ENCODE peak calls at places on chromosomes 3 and 15, in four cellular contexts. C is fibroblast of lung, N is right lobe of liver, T is foreskin fibroblast. U is an unnamed sample.

GRCh38 chr3:174495928-174496327 is 363.2 kb upstream of the NAALADL2 start:
- DNase-seq in N (peak), T (no peak), C (peak), U (no peak)

GRCh38 chr15:67937153-67937761 is 97.4 kb upstream of the RNU6-1 start:
- DNase-seq in C (no peak), T (no peak), N (no peak), U (no peak)

GRCh38 chr15:40937762-40938529 is 8.8 kb downstream of the DLL4 start:
- DNase-seq in T (no peak), C (no peak), N (no peak), U (no peak)

GRCh38 chr3:76199382-76199781 is 414.0 kb upstream of the ZNF717 start:
- DNase-seq in C (peak), N (no peak), T (no peak), U (peak)

GRCh38 chr15:96342143-96342466 is 11.6 kb downstream of the NR2F2 start:
- DNase-seq in C (peak), N (no peak), T (no peak), U (no peak)

GRCh38 chr3:12557472-12558105 is 702 bp downstream of the MKRN2 start:
- DNase-seq in C (peak), N (no peak), T (no peak), U (no peak)

GRCh38 chr3:14300721-14301377 is 101.6 kb upstream of the SLC6A6 start:
- DNase-seq in T (no peak), C (no peak), N (no peak), U (no peak)

GRCh38 chr3:40829876-40830275 is 305.1 kb downstream of the ZNF621 start:
- DNase-seq in T (no peak), N (no peak), C (no peak), U (no peak)

GRCh38 chr15:41465822-41466421 is 27.8 kb upstream of the ITPKA start:
- DNase-seq in T (peak), N (no peak), C (peak), U (peak)

GRCh38 chr15:69556344-69556743 is 103.7 kb downstream of the RPLP1 start:
- DNase-seq in N (no peak), T (no peak), C (no peak), U (no peak)

GRCh38 chr3:138400651-138401070 is 33.8 kb upstream of the ESYT3 start:
- DNase-seq in N (no peak), C (no peak), T (no peak), U (no peak)

GRCh38 chr3:3714572-3714971 is 84.7 kb upstream of the LRRN1 start:
- DNase-seq in T (no peak), N (no peak), C (no peak), U (no peak)

GRCh38 chr3:9185046-9185445 is 64.4 kb downstream of the SRGAP3 start:
- DNase-seq in T (no peak), C (no peak), N (no peak), U (no peak)

GRCh38 chr3:62875103-62876002 is at the start of gene CADPS:
- DNase-seq in C (peak), N (no peak), T (no peak), U (no peak)

GRCh38 chr3:71584216-71585061 is 911 bp upstream of the FOXP1 start:
- DNase-seq in C (peak), N (peak), T (no peak), U (no peak)

GRCh38 chr3:149816986-149817385 is 4.0 kb downstream of the RNF13 start:
- DNase-seq in C (peak), T (peak), N (no peak), U (no peak)

GRCh38 chr3:197490098-197490497 is 65.7 kb downstream of the BDH1 start:
- DNase-seq in N (no peak), C (peak), T (peak), U (no peak)

GRCh38 chr3:124588794-124589193 is 141.5 kb upstream of the UMPS start:
- DNase-seq in C (no peak), N (no peak), T (no peak), U (no peak)

GRCh38 chr3:185912929-185913901 is 24.6 kb downstream of the TRA2B start:
- DNase-seq in T (no peak), C (no peak), N (no peak), U (no peak)

GRCh38 chr3:45593708-45594601 is 596 bp upstream of the LIMD1 start:
- DNase-seq in C (peak), N (peak), T (peak), U (no peak)

GRCh38 chr3:55692958-55693558 is 206.0 kb upstream of the WNT5A start:
- DNase-seq in C (peak), T (peak), N (no peak), U (no peak)

GRCh38 chr3:45557471-45557870 is 37.1 kb upstream of the LIMD1 start:
- DNase-seq in N (no peak), C (no peak), T (no peak), U (no peak)

GRCh38 chr15:94677202-94677790 is 445.9 kb downstream of the MCTP2 start:
- DNase-seq in N (no peak), C (no peak), T (no peak), U (no peak)

GRCh38 chr3:196557236-196557635 is 11.1 kb downstream of the WDR53 start:
- DNase-seq in C (no peak), T (no peak), N (no peak), U (no peak)

GRCh38 chr3:8152826-8153418 is 348.7 kb upstream of the LMCD1 start:
- DNase-seq in T (no peak), N (no peak), C (no peak), U (no peak)

GRCh38 chr3:183233986-183234385 is 19.1 kb upstream of the B3GNT5 start:
- DNase-seq in C (no peak), N (no peak), T (no peak), U (no peak)

GRCh38 chr3:157063926-157064325 is 96.0 kb downstream of the CCNL1 start:
- DNase-seq in T (no peak), N (no peak), C (peak), U (no peak)

GRCh38 chr3:111862974-111863373 is 3.9 kb downstream of the PHLDB2 start:
- DNase-seq in N (no peak), T (no peak), C (no peak), U (no peak)

GRCh38 chr3:10395671-10396070 is 74.8 kb upstream of the SEC13 start:
- DNase-seq in C (no peak), T (no peak), N (no peak), U (no peak)

DNA sequence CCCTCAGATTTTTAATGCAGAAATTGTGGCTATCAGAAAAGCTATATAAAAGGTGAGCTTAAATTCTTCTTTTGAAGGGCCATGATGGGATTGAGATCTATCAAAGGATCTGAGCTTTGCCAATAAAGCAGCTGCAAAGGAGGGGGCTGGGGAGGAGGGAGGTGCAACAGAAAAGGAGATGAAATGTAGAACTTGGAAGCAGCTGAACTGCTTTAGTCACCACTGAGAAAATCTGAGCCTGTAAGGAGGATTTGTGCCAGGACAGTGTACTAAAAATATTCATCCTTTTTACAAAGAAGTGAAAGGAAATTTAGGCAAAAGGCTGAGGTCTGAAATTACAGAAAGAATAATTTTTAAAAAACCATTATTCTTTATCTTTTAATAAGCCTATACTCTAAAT is 10.3 kb downstream of the TSPAN3 start:
- DNase-seq in C (peak), T (peak), N (no peak), U (no peak)
- H3K4me3 ChIP-seq in C (no peak), T (no peak), N (no peak), U (no peak)

DNA sequence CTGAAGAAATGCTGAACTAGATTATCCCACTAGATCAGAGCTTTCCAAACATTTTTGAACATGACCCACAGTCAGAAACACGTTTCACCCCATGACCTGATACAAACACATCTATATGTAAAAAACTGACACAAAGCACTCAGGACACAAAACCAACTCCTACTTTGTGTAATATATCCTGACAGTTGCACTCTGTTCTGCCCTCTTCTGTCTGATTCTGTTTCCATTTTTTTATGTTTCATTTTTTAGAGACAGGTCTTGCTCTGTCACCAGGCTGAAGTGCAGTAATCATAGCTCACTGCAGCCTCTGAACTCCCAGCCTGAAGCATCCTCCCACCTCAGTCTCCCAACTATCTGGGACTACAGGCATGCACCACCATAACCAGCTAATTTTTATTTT is 15.8 kb upstream of the RFTN1 start:
- DNase-seq in N (no peak), T (no peak), C (peak), U (no peak)
- TF ChIP-seq CTCF in N (no peak), T (peak), C (no peak), U (peak)

GRCh38 chr3:136277634-136278033 is 27.5 kb downstream of the PCCB start:
- DNase-seq in N (no peak), C (no peak), T (no peak), U (no peak)

GRCh38 chr3:136279092-136279491 is 29.0 kb downstream of the PCCB start:
- DNase-seq in C (no peak), N (no peak), T (no peak), U (no peak)

GRCh38 chr3:136283627-136284026 is 33.5 kb downstream of the PCCB start:
- DNase-seq in N (no peak), C (no peak), T (no peak), U (no peak)

GRCh38 chr3:136281966-136282554 is 31.9 kb downstream of the PCCB start:
- DNase-seq in N (no peak), C (no peak), T (no peak), U (no peak)

GRCh38 chr3:136280961-136281360 is 30.8 kb downstream of the PCCB start:
- DNase-seq in T (no peak), N (no peak), C (peak), U (no peak)
- H3K4me3 ChIP-seq in T (no peak), N (no peak), C (no peak), U (no peak)

DNA sequence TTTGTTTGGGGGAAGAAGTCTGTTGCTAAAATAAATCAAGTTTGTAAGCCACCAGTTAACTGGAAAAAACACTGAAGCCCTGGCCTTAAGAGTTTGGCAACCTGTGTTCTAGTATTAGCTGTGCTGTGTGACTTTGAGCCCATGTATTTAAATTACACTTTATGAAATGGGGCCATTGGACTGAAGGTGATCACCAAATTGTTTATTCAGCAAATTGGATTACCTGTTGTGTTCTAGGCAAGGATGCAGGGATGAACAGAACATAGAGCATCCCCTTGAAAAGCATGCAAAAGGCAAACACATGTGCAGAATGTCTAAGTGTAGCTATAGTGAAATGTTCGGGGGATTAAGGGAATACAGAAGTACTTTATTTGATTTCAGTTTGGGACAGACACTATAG is 54.6 kb downstream of the TMOD3 start:
- DNase-seq in C (no peak), T (no peak), N (no peak), U (no peak)
- TF ChIP-seq CTCF in C (no peak), T (no peak), N (no peak), U (no peak)

DNA sequence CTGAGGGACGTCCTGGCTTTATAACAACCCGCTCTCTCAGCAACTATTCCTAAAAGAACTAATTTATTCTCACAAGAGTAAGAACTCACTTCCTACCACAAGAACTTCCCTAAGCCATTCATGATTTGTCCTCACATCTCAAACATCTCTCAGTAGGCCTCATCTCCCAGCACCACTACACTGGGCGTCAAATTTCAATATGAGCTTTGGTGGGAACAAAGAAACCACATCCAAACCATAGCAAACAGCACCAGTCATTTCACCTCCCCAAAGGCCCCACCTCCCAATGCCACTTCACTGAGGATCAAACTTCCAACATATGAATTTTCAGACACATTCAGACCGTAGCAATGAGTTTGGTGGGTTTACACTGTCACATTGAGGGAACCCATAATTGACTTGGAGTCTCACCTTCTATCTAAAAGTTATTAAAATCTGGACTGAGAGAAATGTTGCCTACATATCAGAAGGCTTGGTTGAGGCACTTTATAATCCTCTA is 116.4 kb upstream of the AGBL1 start:
- DNase-seq in T (no peak), C (no peak), N (no peak), U (no peak)
- H3K4me3 ChIP-seq in T (no peak), C (no peak), N (no peak), U (no peak)

GRCh38 chr15:84750583-84751092 is 2.2 kb downstream of the ZNF592 start:
- DNase-seq in N (no peak), C (no peak), T (no peak), U (no peak)

GRCh38 chr15:84749111-84749991 is 959 bp downstream of the ZNF592 start:
- DNase-seq in C (peak), T (no peak), N (peak), U (no peak)

GRCh38 chr15:84748274-84749110 is at the start of gene ZNF592:
- DNase-seq in N (peak), C (peak), T (peak), U (no peak)

GRCh38 chr15:84752195-84752594 is 3.8 kb downstream of the ZNF592 start:
- DNase-seq in T (no peak), C (no peak), N (no peak), U (no peak)

GRCh38 chr15:84747423-84748273 is 744 bp upstream of the ZNF592 start:
- DNase-seq in T (peak), C (peak), N (peak), U (no peak)
- TF ChIP-seq CTCF in T (no peak), C (no peak), N (no peak), U (no peak)

DNA sequence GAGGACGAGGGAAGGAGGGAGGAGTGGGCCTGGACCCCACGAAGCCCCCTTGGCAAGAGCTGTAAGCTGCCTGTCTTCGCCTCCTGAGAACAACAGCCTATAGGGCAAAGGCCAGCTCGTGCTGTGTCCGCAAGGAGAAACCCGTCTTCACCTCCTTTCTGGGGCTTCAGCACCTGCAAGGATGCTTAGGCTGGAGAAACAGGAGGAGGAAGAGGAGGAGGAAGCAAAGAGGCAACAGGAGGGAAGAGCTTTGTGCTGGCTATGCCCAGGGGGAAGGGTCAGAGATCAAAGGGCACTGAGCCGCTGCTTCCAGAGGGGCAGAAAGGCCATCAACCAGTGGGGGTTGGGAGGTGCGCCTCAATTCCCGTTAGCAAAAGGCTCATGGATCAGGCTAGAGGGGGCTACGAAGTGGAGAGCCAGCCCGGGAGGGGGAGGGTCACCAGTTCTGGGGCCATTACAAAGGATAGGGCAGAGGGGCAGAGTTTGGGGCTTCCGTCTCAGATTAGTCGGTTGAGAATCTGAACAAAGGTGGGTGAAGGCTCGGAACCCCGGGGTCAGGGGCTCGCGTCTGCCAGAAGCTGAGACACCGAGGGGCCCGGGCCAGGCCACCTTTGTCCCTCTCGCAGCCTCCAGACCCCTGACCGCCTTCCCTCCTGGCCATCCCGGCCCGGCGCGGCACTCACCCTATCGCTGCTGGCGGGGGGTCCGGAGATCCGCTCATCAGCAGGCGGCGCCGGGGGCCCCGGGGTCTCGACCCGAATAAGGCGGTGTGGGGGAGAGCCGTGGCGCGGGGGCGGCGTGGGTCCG is 792 bp downstream of the SHF start:
- DNase-seq in T (no peak), C (no peak), N (peak), U (no peak)
- H3K4me3 ChIP-seq in T (peak), C (no peak), N (peak), U (peak)

GRCh38 chr15:79779739-79780138 is 117.1 kb downstream of the MTHFS start:
- DNase-seq in C (no peak), N (no peak), T (no peak), U (no peak)

GRCh38 chr15:79775821-79776220 is 121.0 kb downstream of the MTHFS start:
- DNase-seq in T (no peak), N (no peak), C (no peak), U (no peak)

GRCh38 chr15:79777916-79778315 is 118.9 kb downstream of the MTHFS start:
- DNase-seq in T (no peak), C (no peak), N (no peak), U (no peak)

DNA sequence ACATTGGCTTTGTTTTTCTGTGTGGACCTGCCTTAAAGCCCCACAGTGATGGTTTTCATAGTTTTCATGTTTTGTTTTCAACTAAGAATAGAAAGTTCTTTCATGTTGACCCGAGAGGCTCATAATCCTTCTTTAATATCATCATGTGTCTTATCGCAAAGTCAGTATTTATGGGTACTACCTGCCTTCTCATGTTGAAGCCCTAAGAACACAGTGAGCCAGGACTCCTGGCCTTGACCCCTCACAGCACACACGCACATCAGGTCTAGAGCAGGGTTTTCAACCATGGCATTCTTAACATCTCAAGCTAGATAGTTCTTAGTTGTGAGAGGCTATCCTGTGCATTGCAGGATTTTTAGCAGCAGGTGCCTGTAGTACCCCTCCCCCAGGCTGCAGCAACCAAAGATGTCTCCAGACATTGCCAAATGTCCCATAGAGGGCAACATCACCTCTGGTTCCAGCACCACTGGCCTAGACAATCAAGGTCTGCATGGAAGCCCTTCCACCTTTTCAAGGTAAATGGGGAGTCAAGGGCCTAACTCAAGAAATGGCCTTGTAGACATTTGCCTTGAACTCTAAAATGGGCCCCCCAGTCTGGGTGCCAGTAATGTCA is 118.3 kb downstream of the MTHFS start:
- DNase-seq in T (no peak), C (no peak), N (no peak), U (no peak)
- TF ChIP-seq CTCF in T (no peak), C (no peak), N (no peak), U (no peak)